ENCODE peak calls at places on chromosomes 6 and 20, in seven cellular contexts. Y is NCI-H2081 treated with DMSO at 0.1 percent for 48 hours; S is T-helper 9 cell; L is T1000; V is EL; I is activated CD4-positive, alpha-beta T cell treated with anti-CD3 and anti-CD28 coated beads for 1 hour; E is MM.1S. C is an unnamed sample.

GRCh38 chr20:61117725-61118124 is 134.3 kb upstream of the CDH4 start:
- DNase-seq in V (peak; percentile 73), Y (no peak), L (no peak), E (no peak), S (no peak), I (no peak), C (no peak)

GRCh38 chr20:32988008-32988407 is 16.2 kb downstream of the SUN5 start:
- DNase-seq in L (no peak), Y (no peak), V (no peak), S (no peak), I (no peak), E (no peak), C (no peak)

GRCh38 chr20:20085071-20085470 is 32.7 kb downstream of the CFAP61 start:
- DNase-seq in S (no peak), V (no peak), I (no peak), L (no peak), Y (no peak), E (no peak), C (no peak)

GRCh38 chr20:54476336-54476928 is 1.0 kb downstream of the DOK5 start:
- DNase-seq in L (no peak), Y (no peak), E (no peak), S (no peak), V (no peak), I (no peak), C (no peak)

GRCh38 chr6:20319520-20320357 is 81.9 kb upstream of the E2F3 start:
- DNase-seq in L (no peak), S (peak; percentile 56), V (no peak), Y (no peak), E (peak; percentile 81), I (peak; percentile 57), C (no peak)

GRCh38 chr6:69784595-69785377 is 12.0 kb downstream of the LMBRD1 start:
- DNase-seq in V (no peak), L (no peak), S (no peak), I (no peak), Y (no peak), E (peak; percentile 29), C (no peak)

GRCh38 chr20:34928411-34928810 is 27.2 kb downstream of the GSS start:
- DNase-seq in V (no peak), Y (no peak), S (no peak), E (no peak), I (no peak), L (no peak), C (no peak)

GRCh38 chr6:157688960-157689599 is 134.0 kb upstream of the SNX9 start:
- DNase-seq in S (no peak), E (no peak), Y (no peak), I (no peak), L (no peak), V (peak; percentile 23), C (no peak)

GRCh38 chr20:39049684-39050554 is 87.8 kb downstream of the DHX35 start:
- DNase-seq in E (peak; percentile 76), I (peak; percentile 65), S (peak; percentile 74), Y (peak; percentile 19), V (peak; percentile 71), L (peak; percentile 63), C (peak; percentile 17)

GRCh38 chr6:91097316-91097878 is 510.5 kb upstream of the MAP3K7 start:
- DNase-seq in E (no peak), V (no peak), L (no peak), I (no peak), Y (no peak), S (no peak), C (peak; percentile 12)

GRCh38 chr6:135269399-135270005 is 88.4 kb downstream of the MYB start:
- DNase-seq in Y (no peak), S (no peak), E (no peak), L (no peak), V (no peak), I (no peak), C (no peak)

GRCh38 chr6:139972116-139972515 is 597.7 kb upstream of the CITED2 start:
- DNase-seq in I (no peak), Y (no peak), L (no peak), S (no peak), E (no peak), V (no peak), C (no peak)

GRCh38 chr6:169099411-169100202 is 154.0 kb downstream of the THBS2 start:
- DNase-seq in V (peak; percentile 44), S (no peak), E (no peak), I (no peak), L (no peak), Y (no peak), C (no peak)

GRCh38 chr20:63343460-63344150 is 17.5 kb downstream of the CHRNA4 start:
- DNase-seq in L (no peak), I (no peak), Y (no peak), V (no peak), E (no peak), S (no peak), C (no peak)

GRCh38 chr20:21982559-21982958 is 277.1 kb downstream of the PAX1 start:
- DNase-seq in V (no peak), S (no peak), I (no peak), E (no peak), L (no peak), Y (no peak), C (no peak)

GRCh38 chr6:170088349-170088951 is 202.4 kb downstream of the DLL1 start:
- DNase-seq in V (no peak), E (no peak), S (no peak), Y (no peak), L (no peak), I (no peak), C (no peak)

GRCh38 chr20:43917380-43917779 is 2.7 kb downstream of the TOX2 start:
- DNase-seq in S (no peak), L (no peak), I (no peak), V (no peak), E (no peak), Y (no peak), C (no peak)

GRCh38 chr20:36085686-36086267 is 68.8 kb upstream of the EPB41L1 start:
- DNase-seq in Y (no peak), E (no peak), S (no peak), V (peak; percentile 80), L (peak; percentile 18), I (no peak), C (no peak)